ENCODE peak calls at places on chromosomes 12 and 14, in seven cellular contexts. S is CD4-positive, alpha-beta memory T cell; O is uterus; V is NCI-H1417; J is M059J; N is NCI-H2029 treated with DMSO at 0.1 percent for 48 hours; E is mesothelial cell of epicardium. D is an unnamed sample.

GRCh38 chr14:90651976-90652560 is 164.2 kb downstream of the TTC7B start:
- DNase-seq in O (no peak), N (no peak), S (no peak), J (no peak), V (no peak), E (no peak), D (no peak)

GRCh38 chr14:101358726-101359125 is 202.6 kb upstream of the DIO3 start:
- DNase-seq in N (no peak), O (peak; percentile 28), J (no peak), V (no peak), S (no peak), E (no peak), D (no peak)

GRCh38 chr12:6276247-6276887 is 34.1 kb upstream of the PLEKHG6 start:
- DNase-seq in S (no peak), J (no peak), N (no peak), O (no peak), V (no peak), E (no peak), D (no peak)

GRCh38 chr14:91830777-91831176 is 36.6 kb downstream of the TC2N start:
- DNase-seq in E (no peak), V (no peak), O (no peak), N (peak; percentile 70), S (no peak), J (no peak), D (no peak)

GRCh38 chr12:11555743-11556625 is 93.5 kb upstream of the ETV6 start:
- DNase-seq in J (peak; percentile 12), N (no peak), E (no peak), V (no peak), S (peak; percentile 44), O (no peak), D (no peak)

GRCh38 chr12:120688527-120689071 is 1.6 kb downstream of the MLEC start:
- DNase-seq in V (no peak), O (no peak), N (no peak), S (no peak), J (peak; percentile 50), E (no peak), D (no peak)

GRCh38 chr12:115343601-115344000 is 659.6 kb upstream of the TBX3 start:
- DNase-seq in N (no peak), V (no peak), O (no peak), J (no peak), S (no peak), E (no peak), D (no peak)

GRCh38 chr12:66916189-66916588 is 237.3 kb upstream of the GRIP1 start:
- DNase-seq in E (no peak), O (no peak), N (no peak), S (no peak), J (no peak), V (no peak), D (no peak)

GRCh38 chr14:103067231-103067954 is 10.0 kb upstream of the CDC42BPB start:
- DNase-seq in V (no peak), J (peak; percentile 48), N (no peak), O (no peak), E (no peak), S (no peak), D (no peak)

GRCh38 chr14:23128969-23129758 is 10.1 kb upstream of the CEBPE start:
- DNase-seq in E (no peak), O (no peak), V (no peak), N (no peak), J (no peak), S (no peak), D (no peak)

GRCh38 chr12:1305063-1305434 is 289.3 kb downstream of the FBXL14 start:
- DNase-seq in N (no peak), S (no peak), J (no peak), O (no peak), V (no peak), E (no peak), D (no peak)

GRCh38 chr14:105335735-105336476 is 21.4 kb downstream of the PACS2 start:
- DNase-seq in J (no peak), V (no peak), O (no peak), E (no peak), S (no peak), N (no peak), D (no peak)

GRCh38 chr12:88638388-88638787 is 58.1 kb upstream of the KITLG start:
- DNase-seq in O (no peak), E (no peak), S (no peak), N (no peak), V (no peak), J (no peak), D (no peak)

GRCh38 chr12:131598717-131599116 is 112.2 kb upstream of the SFSWAP start:
- DNase-seq in S (peak; percentile 17), V (no peak), J (no peak), N (no peak), E (no peak), O (no peak), D (no peak)

GRCh38 chr12:64780531-64781373 is 21.5 kb upstream of the GNS start:
- DNase-seq in S (no peak), O (peak; percentile 26), V (peak; percentile 95), E (peak; percentile 54), J (peak; percentile 35), N (peak; percentile 32), D (no peak)

GRCh38 chr12:68521321-68521839 is 89.3 kb upstream of the RAP1B start:
- DNase-seq in S (no peak), O (no peak), V (no peak), N (no peak), J (peak; percentile 84), E (no peak), D (no peak)

GRCh38 chr14:61537567-61538463 is 157.5 kb upstream of the HIF1A start:
- DNase-seq in J (peak; percentile 90), S (no peak), E (no peak), N (peak; percentile 99), O (no peak), V (no peak), D (no peak)

GRCh38 chr12:95318071-95318545 is 100.5 kb downstream of the VEZT start:
- DNase-seq in N (no peak), S (no peak), V (peak; percentile 54), E (no peak), O (no peak), J (peak; percentile 64), D (no peak)

GRCh38 chr12:122856999-122857671 is 21.9 kb downstream of the HIP1R start:
- DNase-seq in S (no peak), J (no peak), O (no peak), N (no peak), V (no peak), E (no peak), D (no peak)

GRCh38 chr12:10369557-10370150 is 20.2 kb downstream of the KLRK1 start:
- DNase-seq in S (no peak), O (no peak), N (no peak), E (no peak), J (no peak), V (no peak), D (no peak)

GRCh38 chr14:62443796-62444195 is 601.5 kb downstream of the KCNH5 start:
- DNase-seq in O (no peak), E (no peak), J (peak; percentile 76), S (no peak), N (no peak), V (no peak), D (no peak)

GRCh38 chr12:58412466-58412865 is 471.1 kb downstream of the ATP23 start:
- DNase-seq in E (no peak), J (peak; percentile 77), V (no peak), S (no peak), O (no peak), N (no peak), D (no peak)

GRCh38 chr12:120090626-120091295 is 25.8 kb downstream of the RAB35 start:
- DNase-seq in J (no peak), E (no peak), O (no peak), S (no peak), N (no peak), V (no peak), D (no peak)

GRCh38 chr12:3190101-3190500 is 112.9 kb downstream of the TSPAN9 start:
- DNase-seq in V (no peak), O (no peak), N (no peak), E (no peak), J (no peak), S (no peak), D (no peak)

GRCh38 chr14:100557658-100558057 is 29.6 kb downstream of the BEGAIN start:
- DNase-seq in O (no peak), E (no peak), V (no peak), S (no peak), N (no peak), J (peak; percentile 40), D (no peak)